ENCODE peak calls at places on chromosomes 5 and 9, in six cellular contexts. U is HFF-Myc; J is mammary epithelial cell; C is AG04449; E is CD4-positive, alpha-beta T cell; B is colonic mucosa. F is an unnamed sample.

GRCh38 chr9:78821126-78821822 is 524.3 kb downstream of the PSAT1 start:
- DNase-seq in U (no peak), J (peak), C (no peak), E (no peak), B (no peak), F (no peak)

GRCh38 chr9:87640385-87640795 is 85.5 kb upstream of the CTSL start:
- DNase-seq in U (peak), J (no peak), C (no peak), E (no peak), B (no peak), F (no peak)

GRCh38 chr9:90921104-90921503 is 119.5 kb downstream of the SYK start:
- DNase-seq in U (no peak), J (peak), C (no peak), E (no peak), B (no peak), F (no peak)

GRCh38 chr9:130692365-130692764 is 1.2 kb upstream of the EXOSC2 start:
- DNase-seq in U (no peak), J (no peak), C (no peak), E (no peak), B (no peak), F (no peak)

GRCh38 chr5:112968411-112969106 is 8.0 kb upstream of the DCP2 start:
- DNase-seq in U (no peak), J (no peak), C (no peak), E (no peak), B (no peak), F (no peak)

GRCh38 chr5:1246711-1247431 is 21.7 kb downstream of the SLC6A18 start:
- DNase-seq in U (no peak), J (peak), C (no peak), E (no peak), B (peak), F (no peak)

GRCh38 chr5:1443145-1443543 is 2.1 kb downstream of the SLC6A3 start:
- DNase-seq in U (no peak), J (no peak), C (no peak), E (no peak), B (no peak), F (no peak)

GRCh38 chr5:1699394-1699793 is 100.2 kb downstream of the MRPL36 start:
- DNase-seq in U (no peak), J (no peak), C (no peak), E (no peak), B (no peak), F (no peak)

GRCh38 chr5:3197699-3198098 is 397.9 kb upstream of the IRX1 start:
- DNase-seq in U (no peak), J (no peak), C (no peak), E (no peak), B (no peak), F (no peak)

GRCh38 chr5:90473321-90474234 is 993 bp downstream of the MBLAC2 start:
- DNase-seq in U (no peak), J (peak), C (no peak), E (peak), B (peak), F (peak)

GRCh38 chr5:16179511-16179935 is at the start of gene MARCHF11:
- DNase-seq in U (no peak), J (no peak), C (no peak), E (no peak), B (no peak), F (no peak)

GRCh38 chr5:34598177-34598794 is 57.8 kb upstream of the RAI14 start:
- DNase-seq in U (peak), J (peak), C (peak), E (no peak), B (no peak), F (peak)

GRCh38 chr9:15180124-15180523 is 126.9 kb downstream of the TTC39B start:
- DNase-seq in U (no peak), J (no peak), C (no peak), E (no peak), B (no peak), F (no peak)

GRCh38 chr5:127838661-127839060 is 135.5 kb downstream of the CCDC192 start:
- DNase-seq in U (no peak), J (peak), C (no peak), E (no peak), B (peak), F (no peak)

GRCh38 chr5:68215888-68216736 is 556 bp downstream of the PIK3R1 start:
- DNase-seq in U (no peak), J (no peak), C (no peak), E (peak), B (peak), F (no peak)

GRCh38 chr9:91536211-91536691 is 112.6 kb upstream of the NFIL3 start:
- DNase-seq in U (peak), J (peak), C (no peak), E (no peak), B (peak), F (no peak)

GRCh38 chr5:19855929-19856328 is 132.1 kb downstream of the CDH18 start:
- DNase-seq in U (no peak), J (no peak), C (peak), E (no peak), B (no peak), F (no peak)

GRCh38 chr5:176796411-176796810 is 13.9 kb upstream of the UNC5A start:
- DNase-seq in U (no peak), J (no peak), C (no peak), E (no peak), B (no peak), F (no peak)

GRCh38 chr9:93380410-93381060 is 71.0 kb upstream of the FAM120A start:
- DNase-seq in U (no peak), J (no peak), C (no peak), E (no peak), B (no peak), F (no peak)
- TF ChIP-seq CTCF in U (no peak), J (no peak), C (no peak), E (no peak), B (no peak), F (no peak)

GRCh38 chr9:110142868-110143866 is 64.8 kb downstream of the C9orf152 start:
- DNase-seq in U (no peak), J (no peak), C (no peak), E (no peak), B (no peak), F (no peak)

GRCh38 chr9:110146371-110146770 is 61.6 kb downstream of the C9orf152 start:
- DNase-seq in U (no peak), J (no peak), C (no peak), E (no peak), B (no peak), F (no peak)

GRCh38 chr9:110142253-110142652 is 65.7 kb downstream of the C9orf152 start:
- DNase-seq in U (no peak), J (no peak), C (no peak), E (no peak), B (no peak), F (no peak)

GRCh38 chr9:110141118-110141797 is 66.7 kb downstream of the C9orf152 start:
- DNase-seq in U (peak), J (peak), C (peak), E (no peak), B (no peak), F (peak)

GRCh38 chr9:110143969-110144545 is 63.9 kb downstream of the C9orf152 start:
- DNase-seq in U (no peak), J (peak), C (no peak), E (no peak), B (no peak), F (no peak)
- TF ChIP-seq CTCF in U (no peak), J (no peak), C (no peak), E (no peak), B (no peak), F (no peak)

GRCh38 chr5:32613050-32613672 is 27.8 kb downstream of the SUB1 start:
- DNase-seq in U (peak), J (peak), C (no peak), E (peak), B (peak), F (peak)
- TF ChIP-seq CTCF in U (peak), J (peak), C (peak), E (peak), B (peak), F (peak)

GRCh38 chr9:77759391-77759790 is 111.3 kb upstream of the GNA14 start:
- DNase-seq in U (no peak), J (no peak), C (no peak), E (no peak), B (no peak), F (no peak)

GRCh38 chr9:77751341-77752091 is 103.4 kb upstream of the GNA14 start:
- DNase-seq in U (peak), J (peak), C (peak), E (no peak), B (peak), F (peak)

GRCh38 chr9:77753183-77753582 is 105.1 kb upstream of the GNA14 start:
- DNase-seq in U (no peak), J (no peak), C (no peak), E (no peak), B (no peak), F (no peak)

GRCh38 chr9:77752566-77752965 is 104.4 kb upstream of the GNA14 start:
- DNase-seq in U (no peak), J (no peak), C (peak), E (no peak), B (no peak), F (peak)

GRCh38 chr9:77756449-77756848 is 108.3 kb upstream of the GNA14 start:
- DNase-seq in U (no peak), J (no peak), C (no peak), E (no peak), B (no peak), F (no peak)
- TF ChIP-seq CTCF in U (no peak), J (peak), C (no peak), E (no peak), B (no peak), F (no peak)

GRCh38 chr5:155023320-155023719 is 9.8 kb downstream of the KIF4B start:
- DNase-seq in U (no peak), J (no peak), C (no peak), E (no peak), B (no peak), F (no peak)

GRCh38 chr5:155024015-155024414 is 10.5 kb downstream of the KIF4B start:
- DNase-seq in U (no peak), J (peak), C (no peak), E (no peak), B (no peak), F (no peak)

GRCh38 chr5:155025890-155026289 is 12.3 kb downstream of the KIF4B start:
- DNase-seq in U (no peak), J (no peak), C (no peak), E (no peak), B (no peak), F (no peak)

GRCh38 chr5:155029240-155029639 is 15.7 kb downstream of the KIF4B start:
- DNase-seq in U (no peak), J (no peak), C (no peak), E (no peak), B (no peak), F (no peak)

GRCh38 chr5:155027993-155028629 is 14.6 kb downstream of the KIF4B start:
- DNase-seq in U (no peak), J (peak), C (no peak), E (no peak), B (no peak), F (no peak)
- TF ChIP-seq CTCF in U (peak), J (peak), C (no peak), E (no peak), B (no peak), F (no peak)

DNA sequence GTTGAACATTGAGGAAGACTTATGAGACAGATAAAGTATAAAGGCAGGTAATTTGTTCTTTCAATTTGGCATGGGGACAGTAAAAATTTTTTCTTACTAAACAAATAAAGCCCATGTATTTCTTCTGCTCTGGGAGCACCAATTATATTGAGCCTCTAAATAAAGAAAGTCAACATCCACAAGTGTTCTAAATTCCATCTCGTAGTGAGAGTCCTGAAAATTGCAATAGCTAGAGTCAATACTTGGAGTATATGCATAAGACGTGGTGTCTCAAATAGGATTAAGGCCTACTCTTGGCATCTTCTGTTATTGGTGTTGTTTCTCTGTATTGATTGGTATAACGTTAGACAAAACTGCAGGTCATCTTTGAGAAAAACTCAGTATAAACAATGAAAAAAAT is 120.5 kb upstream of the CDKN2B start:
- DNase-seq in U (no peak), J (no peak), C (no peak), E (no peak), B (no peak), F (no peak)
- TF ChIP-seq CTCF in U (no peak), J (no peak), C (no peak), E (no peak), B (no peak), F (no peak)

DNA sequence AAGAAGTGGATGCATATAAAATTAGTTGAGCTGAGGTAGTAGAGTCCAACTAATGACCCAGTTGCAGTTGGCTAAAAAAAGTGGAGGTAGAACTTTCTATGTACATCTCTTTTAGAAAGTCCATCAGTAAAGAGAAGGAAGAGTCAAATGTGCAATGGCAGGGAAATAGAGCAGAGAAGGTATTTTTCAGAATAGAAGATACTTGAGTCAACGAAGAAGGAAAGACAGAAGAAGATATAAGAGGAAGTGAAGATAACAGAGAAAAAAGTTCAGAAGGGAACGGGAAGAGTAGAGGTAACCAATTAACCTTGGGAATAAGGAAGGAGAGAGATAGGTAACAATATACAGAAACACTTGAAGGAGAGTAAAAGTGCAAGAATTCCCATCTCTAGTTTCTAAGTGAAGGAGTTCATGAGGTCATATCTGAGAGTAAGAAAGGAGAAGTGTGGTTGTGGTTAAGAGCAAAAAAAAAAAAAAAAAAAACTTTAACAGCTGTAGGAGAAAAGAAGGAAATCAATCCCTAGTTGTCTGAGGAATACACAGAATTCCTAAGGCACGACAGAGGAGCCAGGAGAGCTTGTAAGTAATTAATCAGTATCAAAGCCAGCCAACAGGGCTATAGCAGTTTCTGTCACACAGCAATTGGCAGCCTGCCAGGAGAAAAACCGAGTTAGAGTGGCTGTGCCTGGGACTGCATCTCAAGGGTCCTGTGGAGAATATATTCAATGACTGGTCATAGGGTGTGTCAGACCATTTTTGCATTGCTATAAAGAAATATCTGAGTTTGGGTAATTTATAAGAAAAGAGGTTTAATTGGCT is 61.0 kb downstream of the ARL15 start:
- DNase-seq in U (no peak), J (no peak), C (no peak), E (peak), B (peak), F (no peak)
- TF ChIP-seq CTCF in U (no peak), J (no peak), C (no peak), E (no peak), B (no peak), F (no peak)

F was measured in AG09319.